ENCODE peak calls at places on chromosomes 4 and X, in nine cellular contexts. X, T, U, V, A, I, Q, H and Z are unnamed samples.

GRCh38 chr4:48249378-48249777 is 20.3 kb downstream of the TEC start:
- DNase-seq in X (no peak), T (no peak), U (no peak), V (no peak), A (no peak), I (no peak), Q (no peak), H (no peak), Z (no peak)

GRCh38 chrX:152822383-152823086 is 8.0 kb downstream of the CETN2 start:
- DNase-seq in X (no peak), T (no peak), U (no peak), V (no peak), A (no peak), I (no peak), Q (no peak), H (peak), Z (no peak)

GRCh38 chrX:25389276-25389675 is 373.5 kb upstream of the ARX start:
- DNase-seq in X (no peak), T (no peak), U (no peak), V (no peak), A (no peak), I (no peak), Q (no peak), H (no peak), Z (no peak)

GRCh38 chr4:79852305-79852730 is 220.7 kb downstream of the ANTXR2 start:
- DNase-seq in X (no peak), T (no peak), U (peak), V (no peak), A (no peak), I (no peak), Q (peak), H (peak), Z (no peak)

GRCh38 chrX:9656277-9656676 is 109.4 kb downstream of the GPR143 start:
- DNase-seq in X (no peak), T (no peak), U (no peak), V (no peak), A (no peak), I (no peak), Q (no peak), H (no peak), Z (no peak)

GRCh38 chr4:166309286-166309685 is 436.2 kb downstream of the TLL1 start:
- DNase-seq in X (no peak), T (no peak), U (no peak), V (no peak), A (no peak), I (no peak), Q (no peak), H (no peak), Z (no peak)

GRCh38 chrX:1448793-1449580 is 3.7 kb downstream of the ASMTL start:
- DNase-seq in X (peak), T (no peak), U (no peak), V (no peak), A (no peak), I (peak), Q (no peak), H (no peak), Z (no peak)

GRCh38 chrX:138925330-138925729 is 213.8 kb upstream of the FGF13 start:
- DNase-seq in X (no peak), T (no peak), U (peak), V (no peak), A (peak), I (no peak), Q (no peak), H (peak), Z (peak)

GRCh38 chr4:154491341-154491679 is 289 bp downstream of the DCHS2 start:
- DNase-seq in X (peak), T (no peak), U (no peak), V (no peak), A (no peak), I (no peak), Q (peak), H (no peak), Z (no peak)

GRCh38 chrX:154918060-154918483 is 31.9 kb downstream of the F8A1 start:
- DNase-seq in X (no peak), T (peak), U (peak), V (peak), A (peak), I (no peak), Q (peak), H (peak), Z (peak)

GRCh38 chrX:151789179-151789800 is 54.7 kb downstream of the CNGA2 start:
- DNase-seq in X (no peak), T (no peak), U (peak), V (peak), A (no peak), I (no peak), Q (peak), H (peak), Z (no peak)

GRCh38 chrX:106670631-106671030 is 55.9 kb upstream of the RNF128 start:
- DNase-seq in X (no peak), T (no peak), U (no peak), V (no peak), A (no peak), I (no peak), Q (no peak), H (no peak), Z (no peak)

GRCh38 chrX:131778269-131779218 is 234.7 kb downstream of the OR13H1 start:
- DNase-seq in X (no peak), T (no peak), U (peak), V (no peak), A (no peak), I (no peak), Q (peak), H (no peak), Z (no peak)

GRCh38 chrX:40543661-40544328 is 37.0 kb upstream of the ATP6AP2 start:
- DNase-seq in X (no peak), T (peak), U (no peak), V (no peak), A (peak), I (no peak), Q (no peak), H (no peak), Z (peak)

GRCh38 chr4:129672941-129673340 is 577.0 kb downstream of the C4orf33 start:
- DNase-seq in X (no peak), T (no peak), U (no peak), V (no peak), A (no peak), I (no peak), Q (no peak), H (no peak), Z (no peak)

GRCh38 chrX:12080265-12080664 is 58.0 kb upstream of the FRMPD4 start:
- DNase-seq in X (no peak), T (peak), U (peak), V (no peak), A (peak), I (no peak), Q (no peak), H (peak), Z (no peak)

GRCh38 chr4:54959656-54960055 is 165.7 kb downstream of the KDR start:
- DNase-seq in X (no peak), T (no peak), U (peak), V (no peak), A (no peak), I (no peak), Q (no peak), H (peak), Z (no peak)

GRCh38 chr4:187128971-187129370 is 405.3 kb upstream of the FAT1 start:
- DNase-seq in X (no peak), T (no peak), U (no peak), V (no peak), A (no peak), I (no peak), Q (no peak), H (peak), Z (peak)

GRCh38 chr4:97317691-97318090 is 825.6 kb downstream of the STPG2 start:
- DNase-seq in X (no peak), T (no peak), U (no peak), V (no peak), A (no peak), I (no peak), Q (no peak), H (no peak), Z (no peak)

GRCh38 chr4:55318135-55318534 is 27.9 kb upstream of the SRD5A3 start:
- DNase-seq in X (no peak), T (no peak), U (no peak), V (no peak), A (no peak), I (no peak), Q (no peak), H (no peak), Z (no peak)

GRCh38 chrX:107684956-107685385 is 56.7 kb downstream of the PRPS1 start:
- DNase-seq in X (peak), T (peak), U (no peak), V (no peak), A (peak), I (peak), Q (peak), H (no peak), Z (no peak)

GRCh38 chrX:134894373-134894895 is 96.4 kb upstream of the SMIM10 start:
- DNase-seq in X (no peak), T (no peak), U (no peak), V (no peak), A (no peak), I (no peak), Q (no peak), H (no peak), Z (no peak)

GRCh38 chrX:152642931-152643525 is 5.3 kb downstream of the GABRQ start:
- DNase-seq in X (peak), T (no peak), U (no peak), V (no peak), A (no peak), I (no peak), Q (no peak), H (no peak), Z (no peak)

GRCh38 chr4:154009191-154009590 is 220.3 kb upstream of the SFRP2 start:
- DNase-seq in X (no peak), T (no peak), U (no peak), V (no peak), A (no peak), I (no peak), Q (no peak), H (no peak), Z (no peak)

GRCh38 chrX:32673193-32673592 is 538.2 kb downstream of the DMD start:
- DNase-seq in X (no peak), T (no peak), U (no peak), V (no peak), A (no peak), I (no peak), Q (no peak), H (no peak), Z (no peak)

GRCh38 chrX:9144643-9145290 is 110.8 kb upstream of the FAM9B start:
- DNase-seq in X (no peak), T (no peak), U (no peak), V (no peak), A (no peak), I (peak), Q (no peak), H (no peak), Z (no peak)

GRCh38 chr4:15234101-15234500 is 193.7 kb upstream of the C1QTNF7 start:
- DNase-seq in X (no peak), T (no peak), U (no peak), V (no peak), A (no peak), I (no peak), Q (no peak), H (peak), Z (no peak)

GRCh38 chr4:84877051-84877833 is 89.2 kb downstream of the WDFY3 start:
- DNase-seq in X (no peak), T (no peak), U (no peak), V (no peak), A (no peak), I (no peak), Q (no peak), H (no peak), Z (no peak)

GRCh38 chr4:37715889-37716402 is 29.8 kb upstream of the RELL1 start:
- DNase-seq in X (no peak), T (no peak), U (no peak), V (no peak), A (no peak), I (no peak), Q (peak), H (no peak), Z (no peak)

GRCh38 chrX:149641832-149642231 is 10.2 kb upstream of the TMEM185A start:
- DNase-seq in X (no peak), T (no peak), U (no peak), V (no peak), A (no peak), I (no peak), Q (no peak), H (peak), Z (no peak)

GRCh38 chr4:94634266-94634665 is 123.5 kb upstream of the BMPR1B start:
- DNase-seq in X (no peak), T (no peak), U (no peak), V (no peak), A (no peak), I (no peak), Q (no peak), H (peak), Z (no peak)

GRCh38 chr4:168541608-168541953 is 44.7 kb downstream of the PALLD start:
- DNase-seq in X (no peak), T (no peak), U (no peak), V (no peak), A (no peak), I (no peak), Q (no peak), H (peak), Z (no peak)

GRCh38 chr4:138507527-138507926 is 265.4 kb upstream of the SLC7A11 start:
- DNase-seq in X (no peak), T (no peak), U (peak), V (no peak), A (no peak), I (no peak), Q (no peak), H (no peak), Z (peak)

GRCh38 chr4:122930877-122931276 is 8.5 kb upstream of the NUDT6 start:
- DNase-seq in X (no peak), T (no peak), U (no peak), V (no peak), A (no peak), I (no peak), Q (no peak), H (no peak), Z (no peak)

GRCh38 chrX:97267376-97267775 is 383.7 kb downstream of the RPA4 start:
- DNase-seq in X (no peak), T (no peak), U (no peak), V (no peak), A (no peak), I (no peak), Q (no peak), H (no peak), Z (peak)

GRCh38 chrX:148629435-148629834 is 129.0 kb downstream of the AFF2 start:
- DNase-seq in X (no peak), T (no peak), U (no peak), V (no peak), A (no peak), I (no peak), Q (no peak), H (no peak), Z (no peak)
- TF ChIP-seq CTCF in X (no peak), T (no peak), U (no peak), V (no peak), A (no peak), I (no peak), Q (no peak), H (no peak), Z (no peak)

GRCh38 chr4:75490155-75490554 is 24.0 kb downstream of the RCHY1 start:
- DNase-seq in X (no peak), T (no peak), U (no peak), V (no peak), A (no peak), I (no peak), Q (no peak), H (no peak), Z (no peak)
- TF ChIP-seq CTCF in X (peak), T (no peak), U (peak), V (peak), A (peak), I (no peak), Q (peak), H (peak), Z (peak)

GRCh38 chrX:64204701-64205440 is 637 bp downstream of the AMER1 start:
- DNase-seq in X (no peak), T (peak), U (no peak), V (no peak), A (peak), I (peak), Q (no peak), H (no peak), Z (no peak)

GRCh38 chrX:64205441-64205734 is at the start of gene AMER1:
- DNase-seq in X (no peak), T (no peak), U (no peak), V (no peak), A (no peak), I (no peak), Q (peak), H (peak), Z (no peak)

GRCh38 chrX:64204252-64204651 is 1.3 kb downstream of the AMER1 start:
- DNase-seq in X (no peak), T (no peak), U (no peak), V (no peak), A (no peak), I (peak), Q (peak), H (no peak), Z (no peak)

GRCh38 chrX:64206556-64207162 is 1.2 kb upstream of the AMER1 start:
- DNase-seq in X (no peak), T (no peak), U (no peak), V (no peak), A (no peak), I (peak), Q (peak), H (no peak), Z (no peak)

DNA sequence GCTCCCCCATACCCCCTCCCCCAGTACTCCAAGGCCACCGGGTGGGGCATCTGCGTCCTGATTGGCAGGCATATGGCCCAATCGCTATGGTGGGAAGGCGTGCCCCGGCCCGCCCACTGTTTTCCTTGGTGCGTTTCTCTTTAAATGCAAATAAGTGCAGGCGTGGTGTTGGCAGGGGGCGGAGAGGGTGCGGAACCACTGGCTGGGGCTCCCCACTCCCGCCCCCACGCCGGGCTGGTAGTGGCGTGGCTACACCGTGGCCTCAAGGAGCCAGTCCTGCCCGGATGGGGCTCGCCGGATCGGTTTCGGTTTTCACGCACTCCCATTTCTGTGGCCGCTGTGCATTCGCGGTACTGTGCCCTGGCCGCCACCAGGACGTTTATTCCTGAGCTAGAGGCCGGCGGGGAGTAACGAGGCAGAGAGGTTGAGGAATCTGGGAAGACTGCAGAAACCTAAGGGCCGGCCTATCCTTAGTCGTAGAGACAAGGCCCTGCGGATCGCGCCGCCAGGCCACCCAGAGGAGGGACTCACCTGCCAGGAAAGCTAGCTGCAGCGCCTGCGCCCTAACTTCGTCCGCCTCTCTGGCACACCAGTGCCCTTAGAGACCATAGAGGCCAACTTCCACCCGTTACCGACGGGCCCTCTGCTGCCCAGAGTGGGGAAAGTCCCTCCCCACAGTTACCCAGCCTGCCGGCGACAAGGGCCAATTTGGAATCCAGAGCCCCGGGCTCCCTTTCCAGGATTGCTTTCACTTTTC is 405 bp upstream of the AMER1 start:
- DNase-seq in X (peak), T (peak), U (peak), V (peak), A (peak), I (peak), Q (peak), H (peak), Z (peak)
- TF ChIP-seq CTCF in X (peak), T (no peak), U (peak), V (no peak), A (peak), I (peak), Q (peak), H (peak), Z (peak)

GRCh38 chrX:51395807-51396728 is 63.4 kb downstream of the NUDT10 start:
- DNase-seq in X (no peak), T (peak), U (no peak), V (no peak), A (peak), I (peak), Q (no peak), H (no peak), Z (no peak)
- TF ChIP-seq CTCF in X (peak), T (no peak), U (no peak), V (peak), A (no peak), I (peak), Q (peak), H (no peak), Z (peak)

DNA sequence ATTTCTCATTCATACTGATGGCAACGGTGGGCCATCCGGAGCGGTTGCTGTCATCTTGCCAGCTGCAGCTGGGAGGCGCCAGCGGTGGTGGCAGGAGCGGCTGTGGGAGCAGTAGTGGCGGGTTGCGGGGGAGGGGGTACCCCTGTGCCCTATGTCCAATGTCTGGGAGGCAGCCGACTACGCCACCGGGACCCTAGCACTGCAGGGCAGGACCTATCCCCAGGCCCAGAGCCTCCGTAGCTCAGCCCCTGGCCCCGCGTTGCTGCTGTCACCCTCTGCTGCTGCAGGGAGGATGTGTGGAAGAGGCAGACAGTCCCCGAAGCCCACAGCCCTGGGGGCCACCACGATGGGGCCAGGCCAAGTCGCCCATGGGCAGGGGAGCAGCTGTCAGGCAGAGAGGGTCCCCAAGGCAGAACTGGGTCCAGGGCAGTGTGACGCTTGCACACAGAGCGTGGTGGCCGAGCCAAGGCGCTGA is 10.0 kb upstream of the SPP1 start:
- DNase-seq in X (no peak), T (no peak), U (no peak), V (no peak), A (no peak), I (no peak), Q (no peak), H (no peak), Z (no peak)
- TF ChIP-seq CTCF in X (no peak), T (no peak), U (no peak), V (no peak), A (no peak), I (no peak), Q (no peak), H (no peak), Z (no peak)